ENCODE peak calls at places on chromosomes 2 and 18, in five cellular contexts. H is naive thymus-derived CD8-positive, alpha-beta T cell; R is cardiac muscle cell; A is posterior cingulate gyrus; Q is HL-60. G is an unnamed sample.

GRCh38 chr2:172848549-172848948 is 112.9 kb downstream of the RAPGEF4 start:
- DNase-seq in R (peak), Q (no peak), H (no peak), A (no peak), G (no peak)

GRCh38 chr2:109089602-109090300 is 39.3 kb upstream of the SH3RF3 start:
- DNase-seq in H (no peak), Q (no peak), A (no peak), R (no peak), G (no peak)

GRCh38 chr2:37827911-37828411 is 97.1 kb upstream of the RMDN2 start:
- DNase-seq in A (no peak), Q (no peak), R (peak), H (no peak), G (no peak)

GRCh38 chr2:1170711-1171110 is 220.1 kb downstream of the SNTG2 start:
- DNase-seq in Q (no peak), R (no peak), H (no peak), A (no peak), G (no peak)

GRCh38 chr18:56937874-56938273 is 209.0 kb upstream of the BOD1L2 start:
- DNase-seq in Q (no peak), H (no peak), R (no peak), A (no peak), G (no peak)

GRCh38 chr2:235600406-235600805 is 106.6 kb downstream of the AGAP1 start:
- DNase-seq in R (no peak), Q (no peak), A (no peak), H (no peak), G (no peak)

GRCh38 chr2:41930807-41931566 is 116.8 kb upstream of the PKDCC start:
- DNase-seq in A (no peak), Q (no peak), R (no peak), H (no peak), G (no peak)

GRCh38 chr18:44123743-44124142 is 556.9 kb upstream of the SETBP1 start:
- DNase-seq in A (no peak), R (no peak), H (no peak), Q (no peak), G (no peak)

GRCh38 chr2:155662224-155662623 is 670.3 kb downstream of the NR4A2 start:
- DNase-seq in R (no peak), A (no peak), H (no peak), Q (no peak), G (no peak)

GRCh38 chr18:39761273-39761672 is 2193.8 kb upstream of the PIK3C3 start:
- DNase-seq in R (no peak), Q (no peak), A (no peak), H (no peak), G (no peak)

GRCh38 chr2:32235315-32235714 is 29.4 kb downstream of the NLRC4 start:
- DNase-seq in H (no peak), A (no peak), R (no peak), Q (no peak), G (no peak)

GRCh38 chr2:11444737-11445136 is 21.2 kb downstream of the E2F6 start:
- DNase-seq in Q (no peak), A (no peak), R (no peak), H (no peak), G (no peak)

GRCh38 chr2:73561422-73561821 is 80.8 kb downstream of the NAT8 start:
- DNase-seq in H (no peak), Q (no peak), A (no peak), R (no peak), G (no peak)

GRCh38 chr18:28176933-28177827 is at the start of gene CDH2:
- DNase-seq in R (peak), Q (no peak), A (peak), H (no peak), G (peak)

GRCh38 chr18:79432376-79433120 is 36.8 kb downstream of the NFATC1 start:
- DNase-seq in Q (no peak), R (no peak), A (no peak), H (no peak), G (no peak)

GRCh38 chr18:45249306-45249705 is 366.0 kb upstream of the SLC14A2 start:
- DNase-seq in H (no peak), A (no peak), R (no peak), Q (no peak), G (no peak)

GRCh38 chr2:8249191-8249590 is 432.7 kb upstream of the ID2 start:
- DNase-seq in A (no peak), H (no peak), R (no peak), Q (no peak), G (peak)

GRCh38 chr2:179824961-179825360 is 36.5 kb downstream of the ZNF385B start:
- DNase-seq in H (no peak), Q (no peak), R (no peak), A (no peak), G (no peak)

GRCh38 chr18:60649107-60649506 is 276.5 kb upstream of the MC4R start:
- DNase-seq in A (no peak), R (no peak), Q (no peak), H (no peak), G (peak)

GRCh38 chr2:220781622-220782241 is 790.4 kb downstream of the EPHA4 start:
- DNase-seq in A (no peak), R (no peak), H (no peak), Q (no peak), G (no peak)

GRCh38 chr18:51135795-51136194 is 61.7 kb downstream of the MEX3C start:
- DNase-seq in H (no peak), Q (no peak), A (no peak), R (no peak), G (no peak)